ENCODE peak calls at places on chromosomes 3 and 15, in seven cellular contexts. One of them, this sample, is unnamed.

GRCh38 chr15:25385986-25386385 is 52.8 kb downstream of the UBE3A start:
- DNase-seq in activated T-cell treated with anti-CD3 and anti-CD28 coated beads, Interleukin-2, amount 50 U/mL, for 24 hours: no peak
- DNase-seq in HFFc6: no peak
- DNase-seq in heart left ventricle: no peak
- DNase-seq in A549: no peak
- DNase-seq in cerebellar cortex: no peak
- DNase-seq in M059J: no peak
- DNase-seq in this sample: no peak

GRCh38 chr3:184358921-184359350 is 2.5 kb downstream of the CLCN2 start:
- DNase-seq in activated T-cell treated with anti-CD3 and anti-CD28 coated beads, Interleukin-2, amount 50 U/mL, for 24 hours: no peak
- DNase-seq in HFFc6: no peak
- DNase-seq in heart left ventricle: no peak
- DNase-seq in A549: no peak
- DNase-seq in cerebellar cortex: no peak
- DNase-seq in M059J: no peak
- DNase-seq in this sample: no peak

GRCh38 chr15:63447277-63447676 is 57.1 kb upstream of the USP3 start:
- DNase-seq in activated T-cell treated with anti-CD3 and anti-CD28 coated beads, Interleukin-2, amount 50 U/mL, for 24 hours: no peak
- DNase-seq in HFFc6: no peak
- DNase-seq in heart left ventricle: no peak
- DNase-seq in A549: no peak
- DNase-seq in cerebellar cortex: no peak
- DNase-seq in M059J: no peak
- DNase-seq in this sample: no peak

GRCh38 chr3:177746259-177747021 is 549.2 kb upstream of the TBL1XR1 start:
- DNase-seq in activated T-cell treated with anti-CD3 and anti-CD28 coated beads, Interleukin-2, amount 50 U/mL, for 24 hours: no peak
- DNase-seq in HFFc6: no peak
- DNase-seq in heart left ventricle: no peak
- DNase-seq in A549: no peak
- DNase-seq in cerebellar cortex: no peak
- DNase-seq in M059J: peak
- DNase-seq in this sample: no peak

GRCh38 chr3:39192490-39193092 is at the start of gene XIRP1:
- DNase-seq in activated T-cell treated with anti-CD3 and anti-CD28 coated beads, Interleukin-2, amount 50 U/mL, for 24 hours: no peak
- DNase-seq in HFFc6: no peak
- DNase-seq in heart left ventricle: peak
- DNase-seq in A549: no peak
- DNase-seq in cerebellar cortex: no peak
- DNase-seq in M059J: peak
- DNase-seq in this sample: no peak

GRCh38 chr3:141796436-141797166 is 33.4 kb downstream of the GRK7 start:
- DNase-seq in activated T-cell treated with anti-CD3 and anti-CD28 coated beads, Interleukin-2, amount 50 U/mL, for 24 hours: peak
- DNase-seq in HFFc6: no peak
- DNase-seq in heart left ventricle: no peak
- DNase-seq in A549: no peak
- DNase-seq in cerebellar cortex: no peak
- DNase-seq in M059J: no peak
- DNase-seq in this sample: no peak

GRCh38 chr15:68414591-68414990 is 17.4 kb downstream of the ITGA11 start:
- DNase-seq in activated T-cell treated with anti-CD3 and anti-CD28 coated beads, Interleukin-2, amount 50 U/mL, for 24 hours: no peak
- DNase-seq in HFFc6: no peak
- DNase-seq in heart left ventricle: peak
- DNase-seq in A549: no peak
- DNase-seq in cerebellar cortex: no peak
- DNase-seq in M059J: no peak
- DNase-seq in this sample: peak

GRCh38 chr15:63380828-63381282 is 791 bp downstream of the CA12 start:
- DNase-seq in activated T-cell treated with anti-CD3 and anti-CD28 coated beads, Interleukin-2, amount 50 U/mL, for 24 hours: no peak
- DNase-seq in HFFc6: no peak
- DNase-seq in heart left ventricle: no peak
- DNase-seq in A549: no peak
- DNase-seq in cerebellar cortex: no peak
- DNase-seq in M059J: no peak
- DNase-seq in this sample: no peak

GRCh38 chr15:68775671-68776476 is 44.8 kb downstream of the ANP32A start:
- DNase-seq in activated T-cell treated with anti-CD3 and anti-CD28 coated beads, Interleukin-2, amount 50 U/mL, for 24 hours: no peak
- DNase-seq in HFFc6: no peak
- DNase-seq in heart left ventricle: peak
- DNase-seq in A549: no peak
- DNase-seq in cerebellar cortex: no peak
- DNase-seq in M059J: no peak
- DNase-seq in this sample: peak

GRCh38 chr15:68209735-68210408 is 4.7 kb upstream of the CALML4 start:
- DNase-seq in activated T-cell treated with anti-CD3 and anti-CD28 coated beads, Interleukin-2, amount 50 U/mL, for 24 hours: peak
- DNase-seq in HFFc6: no peak
- DNase-seq in heart left ventricle: peak
- DNase-seq in A549: no peak
- DNase-seq in cerebellar cortex: no peak
- DNase-seq in M059J: peak
- DNase-seq in this sample: no peak

GRCh38 chr3:157388976-157389375 is 47.7 kb upstream of the PTX3 start:
- DNase-seq in activated T-cell treated with anti-CD3 and anti-CD28 coated beads, Interleukin-2, amount 50 U/mL, for 24 hours: no peak
- DNase-seq in HFFc6: peak
- DNase-seq in heart left ventricle: no peak
- DNase-seq in A549: no peak
- DNase-seq in cerebellar cortex: no peak
- DNase-seq in M059J: peak
- DNase-seq in this sample: no peak

GRCh38 chr15:89629829-89630228 is 25.4 kb downstream of the KIF7 start:
- DNase-seq in activated T-cell treated with anti-CD3 and anti-CD28 coated beads, Interleukin-2, amount 50 U/mL, for 24 hours: no peak
- DNase-seq in HFFc6: no peak
- DNase-seq in heart left ventricle: no peak
- DNase-seq in A549: no peak
- DNase-seq in cerebellar cortex: no peak
- DNase-seq in M059J: no peak
- DNase-seq in this sample: no peak

GRCh38 chr3:52792413-52792812 is 2.2 kb upstream of the ITIH3 start:
- DNase-seq in activated T-cell treated with anti-CD3 and anti-CD28 coated beads, Interleukin-2, amount 50 U/mL, for 24 hours: no peak
- DNase-seq in HFFc6: no peak
- DNase-seq in heart left ventricle: no peak
- DNase-seq in A549: no peak
- DNase-seq in cerebellar cortex: no peak
- DNase-seq in M059J: no peak
- DNase-seq in this sample: no peak

GRCh38 chr3:12948891-12949711 is 107.7 kb upstream of the RPL32 start:
- DNase-seq in activated T-cell treated with anti-CD3 and anti-CD28 coated beads, Interleukin-2, amount 50 U/mL, for 24 hours: peak
- DNase-seq in HFFc6: peak
- DNase-seq in heart left ventricle: no peak
- DNase-seq in A549: no peak
- DNase-seq in cerebellar cortex: no peak
- DNase-seq in M059J: peak
- DNase-seq in this sample: no peak

GRCh38 chr15:99126195-99126594 is 21.3 kb downstream of the SYNM start:
- DNase-seq in activated T-cell treated with anti-CD3 and anti-CD28 coated beads, Interleukin-2, amount 50 U/mL, for 24 hours: no peak
- DNase-seq in HFFc6: no peak
- DNase-seq in heart left ventricle: no peak
- DNase-seq in A549: no peak
- DNase-seq in cerebellar cortex: no peak
- DNase-seq in M059J: no peak
- DNase-seq in this sample: no peak

GRCh38 chr3:73786346-73786807 is 161.6 kb upstream of the PDZRN3 start:
- DNase-seq in activated T-cell treated with anti-CD3 and anti-CD28 coated beads, Interleukin-2, amount 50 U/mL, for 24 hours: no peak
- DNase-seq in HFFc6: peak
- DNase-seq in heart left ventricle: no peak
- DNase-seq in A549: no peak
- DNase-seq in cerebellar cortex: no peak
- DNase-seq in M059J: peak
- DNase-seq in this sample: no peak

GRCh38 chr3:42663581-42664442 is 10.3 kb downstream of the ZBTB47 start:
- DNase-seq in activated T-cell treated with anti-CD3 and anti-CD28 coated beads, Interleukin-2, amount 50 U/mL, for 24 hours: no peak
- DNase-seq in HFFc6: no peak
- DNase-seq in heart left ventricle: peak
- DNase-seq in A549: no peak
- DNase-seq in cerebellar cortex: no peak
- DNase-seq in M059J: no peak
- DNase-seq in this sample: no peak